ENCODE peak calls at places on chromosome X, in six cellular contexts. One of them, this sample, is unnamed.

GRCh38 chrX:69173906-69174305 is 8.7 kb upstream of the PJA1 start:
- DNase-seq in MV-4-11: no peak
- DNase-seq in iPS-NIHi11: peak; percentile 24
- DNase-seq in RWPE1: no peak
- DNase-seq in upper lobe of right lung: no peak
- DNase-seq in NCI-H2107: no peak
- DNase-seq in this sample: no peak

GRCh38 chrX:113741744-113742143 is 842.1 kb upstream of the HTR2C start:
- DNase-seq in MV-4-11: peak; percentile 61
- DNase-seq in iPS-NIHi11: peak; percentile 34
- DNase-seq in RWPE1: peak; percentile 1
- DNase-seq in upper lobe of right lung: no peak
- DNase-seq in NCI-H2107: no peak
- DNase-seq in this sample: peak; percentile 45

GRCh38 chrX:109774706-109775105 is 41.6 kb upstream of the ACSL4 start:
- DNase-seq in MV-4-11: peak; percentile 32
- DNase-seq in iPS-NIHi11: no peak
- DNase-seq in RWPE1: peak; percentile 69
- DNase-seq in upper lobe of right lung: no peak
- DNase-seq in NCI-H2107: no peak
- DNase-seq in this sample: no peak

GRCh38 chrX:7889680-7890079 is 37.5 kb downstream of the PNPLA4 start:
- DNase-seq in MV-4-11: peak; percentile 0
- DNase-seq in iPS-NIHi11: no peak
- DNase-seq in RWPE1: peak; percentile 0
- DNase-seq in upper lobe of right lung: no peak
- DNase-seq in NCI-H2107: no peak
- DNase-seq in this sample: no peak

GRCh38 chrX:55342533-55343501 is 78.1 kb upstream of the PAGE3 start:
- DNase-seq in MV-4-11: no peak
- DNase-seq in iPS-NIHi11: peak; percentile 23
- DNase-seq in RWPE1: peak; percentile 13
- DNase-seq in upper lobe of right lung: no peak
- DNase-seq in NCI-H2107: no peak
- DNase-seq in this sample: peak; percentile 73

GRCh38 chrX:39150210-39150609 is 349.0 kb downstream of the MID1IP1 start:
- DNase-seq in MV-4-11: no peak
- DNase-seq in iPS-NIHi11: no peak
- DNase-seq in RWPE1: no peak
- DNase-seq in upper lobe of right lung: no peak
- DNase-seq in NCI-H2107: no peak
- DNase-seq in this sample: no peak

GRCh38 chrX:29143356-29143755 is 556.1 kb downstream of the IL1RAPL1 start:
- DNase-seq in MV-4-11: peak; percentile 18
- DNase-seq in iPS-NIHi11: no peak
- DNase-seq in RWPE1: no peak
- DNase-seq in upper lobe of right lung: no peak
- DNase-seq in NCI-H2107: no peak
- DNase-seq in this sample: no peak

GRCh38 chrX:24203072-24203808 is 53.7 kb downstream of the ZFX start:
- DNase-seq in MV-4-11: no peak
- DNase-seq in iPS-NIHi11: no peak
- DNase-seq in RWPE1: no peak
- DNase-seq in upper lobe of right lung: no peak
- DNase-seq in NCI-H2107: no peak
- DNase-seq in this sample: no peak

GRCh38 chrX:139795196-139795595 is 87.2 kb upstream of the MCF2 start:
- DNase-seq in MV-4-11: no peak
- DNase-seq in iPS-NIHi11: no peak
- DNase-seq in RWPE1: no peak
- DNase-seq in upper lobe of right lung: no peak
- DNase-seq in NCI-H2107: no peak
- DNase-seq in this sample: peak; percentile 51